ENCODE peak calls at places on chromosomes 2 and 18, in seven cellular contexts. One of them, this sample, is unnamed.

GRCh38 chr18:46373787-46374186 is 269.6 kb downstream of the HAUS1 start:
- DNase-seq in activated CD8-positive, alpha-beta memory T cell treated with anti-CD3 and anti-CD28 coated beads for 4 hours: no peak
- DNase-seq in NCI-H774: no peak
- DNase-seq in sigmoid colon: no peak
- DNase-seq in posterior cingulate gyrus: no peak
- DNase-seq in kidney epithelial cell: no peak
- DNase-seq in activated CD4-positive, alpha-beta T cell treated with anti-CD3 and anti-CD28 coated beads for 24 hours: no peak
- DNase-seq in this sample: no peak

GRCh38 chr2:132384491-132385186 is 32.0 kb upstream of the GPR39 start:
- DNase-seq in activated CD8-positive, alpha-beta memory T cell treated with anti-CD3 and anti-CD28 coated beads for 4 hours: no peak
- DNase-seq in NCI-H774: no peak
- DNase-seq in sigmoid colon: no peak
- DNase-seq in posterior cingulate gyrus: no peak
- DNase-seq in kidney epithelial cell: no peak
- DNase-seq in activated CD4-positive, alpha-beta T cell treated with anti-CD3 and anti-CD28 coated beads for 24 hours: no peak
- DNase-seq in this sample: no peak

GRCh38 chr2:71004356-71004755 is 9.7 kb upstream of the TEX261 start:
- DNase-seq in activated CD8-positive, alpha-beta memory T cell treated with anti-CD3 and anti-CD28 coated beads for 4 hours: no peak
- DNase-seq in NCI-H774: no peak
- DNase-seq in sigmoid colon: peak; percentile 48
- DNase-seq in posterior cingulate gyrus: no peak
- DNase-seq in kidney epithelial cell: no peak
- DNase-seq in activated CD4-positive, alpha-beta T cell treated with anti-CD3 and anti-CD28 coated beads for 24 hours: no peak
- DNase-seq in this sample: no peak

GRCh38 chr2:190636362-190636761 is 12.5 kb upstream of the NAB1 start:
- DNase-seq in activated CD8-positive, alpha-beta memory T cell treated with anti-CD3 and anti-CD28 coated beads for 4 hours: no peak
- DNase-seq in NCI-H774: no peak
- DNase-seq in sigmoid colon: no peak
- DNase-seq in posterior cingulate gyrus: no peak
- DNase-seq in kidney epithelial cell: no peak
- DNase-seq in activated CD4-positive, alpha-beta T cell treated with anti-CD3 and anti-CD28 coated beads for 24 hours: no peak
- DNase-seq in this sample: no peak

GRCh38 chr2:235779444-235779896 is 285.6 kb downstream of the AGAP1 start:
- DNase-seq in activated CD8-positive, alpha-beta memory T cell treated with anti-CD3 and anti-CD28 coated beads for 4 hours: no peak
- DNase-seq in NCI-H774: peak; percentile 67
- DNase-seq in sigmoid colon: peak; percentile 79
- DNase-seq in posterior cingulate gyrus: peak; percentile 96
- DNase-seq in kidney epithelial cell: peak; percentile 41
- DNase-seq in activated CD4-positive, alpha-beta T cell treated with anti-CD3 and anti-CD28 coated beads for 24 hours: peak; percentile 53
- DNase-seq in this sample: peak; percentile 30

GRCh38 chr2:151207100-151207499 is 54.6 kb downstream of the RBM43 start:
- DNase-seq in activated CD8-positive, alpha-beta memory T cell treated with anti-CD3 and anti-CD28 coated beads for 4 hours: no peak
- DNase-seq in NCI-H774: no peak
- DNase-seq in sigmoid colon: no peak
- DNase-seq in posterior cingulate gyrus: no peak
- DNase-seq in kidney epithelial cell: no peak
- DNase-seq in activated CD4-positive, alpha-beta T cell treated with anti-CD3 and anti-CD28 coated beads for 24 hours: no peak
- DNase-seq in this sample: no peak

GRCh38 chr2:147763861-147764260 is 81.0 kb upstream of the ACVR2A start:
- DNase-seq in activated CD8-positive, alpha-beta memory T cell treated with anti-CD3 and anti-CD28 coated beads for 4 hours: no peak
- DNase-seq in NCI-H774: no peak
- DNase-seq in sigmoid colon: no peak
- DNase-seq in posterior cingulate gyrus: no peak
- DNase-seq in kidney epithelial cell: no peak
- DNase-seq in activated CD4-positive, alpha-beta T cell treated with anti-CD3 and anti-CD28 coated beads for 24 hours: no peak
- DNase-seq in this sample: no peak

GRCh38 chr2:28341208-28341891 is 51.3 kb upstream of the FOSL2 start:
- DNase-seq in activated CD8-positive, alpha-beta memory T cell treated with anti-CD3 and anti-CD28 coated beads for 4 hours: no peak
- DNase-seq in NCI-H774: no peak
- DNase-seq in sigmoid colon: peak; percentile 59
- DNase-seq in posterior cingulate gyrus: peak; percentile 35
- DNase-seq in kidney epithelial cell: no peak
- DNase-seq in activated CD4-positive, alpha-beta T cell treated with anti-CD3 and anti-CD28 coated beads for 24 hours: no peak
- DNase-seq in this sample: no peak

GRCh38 chr2:72204782-72205545 is 57.3 kb upstream of the CYP26B1 start:
- DNase-seq in activated CD8-positive, alpha-beta memory T cell treated with anti-CD3 and anti-CD28 coated beads for 4 hours: no peak
- DNase-seq in NCI-H774: no peak
- DNase-seq in sigmoid colon: no peak
- DNase-seq in posterior cingulate gyrus: no peak
- DNase-seq in kidney epithelial cell: no peak
- DNase-seq in activated CD4-positive, alpha-beta T cell treated with anti-CD3 and anti-CD28 coated beads for 24 hours: no peak
- DNase-seq in this sample: no peak